ENCODE peak calls at places on chromosomes 16 and 17, in seven cellular contexts. M is astrocyte of the cerebellum, O is cardiac muscle cell, L is heart left ventricle, E is lower leg skin, Q is OCI-LY7, W is heart right ventricle. B is an unnamed sample.
A peak's percentile ranks its signal among the peaks of the same experiment; 100 is the strongest.

GRCh38 chr17:4135489-4135888 is 7.3 kb downstream of the ZZEF1 start:
- DNase-seq in M (no peak), O (no peak), L (no peak), E (no peak), Q (no peak), W (no peak), B (no peak)

GRCh38 chr16:86850675-86851074 is 272.3 kb downstream of the FOXL1 start:
- DNase-seq in M (no peak), O (no peak), L (no peak), E (no peak), Q (no peak), W (no peak), B (no peak)

GRCh38 chr17:79844869-79845600 is 5.8 kb upstream of the CBX4 start:
- DNase-seq in M (no peak), O (peak; percentile 73), L (peak; percentile 84), E (no peak), Q (peak; percentile 70), W (peak; percentile 71), B (no peak)

GRCh38 chr17:18176152-18176551 is 7.5 kb upstream of the ALKBH5 start:
- DNase-seq in M (no peak), O (no peak), L (no peak), E (peak; percentile 38), Q (peak; percentile 69), W (no peak), B (no peak)

GRCh38 chr16:3949287-3949686 is 68.8 kb upstream of the CREBBP start:
- DNase-seq in M (no peak), O (peak; percentile 68), L (no peak), E (no peak), Q (no peak), W (peak; percentile 50), B (no peak)

GRCh38 chr17:78597923-78598545 is 20.8 kb upstream of the DNAH17 start:
- DNase-seq in M (no peak), O (no peak), L (no peak), E (no peak), Q (no peak), W (no peak), B (no peak)

GRCh38 chr17:57595942-57596695 is 149.0 kb downstream of the CCDC182 start:
- DNase-seq in M (no peak), O (no peak), L (no peak), E (no peak), Q (no peak), W (no peak), B (no peak)

GRCh38 chr16:50781043-50781442 is 39.2 kb downstream of the CYLD start:
- DNase-seq in M (no peak), O (no peak), L (no peak), E (no peak), Q (no peak), W (no peak), B (no peak)

GRCh38 chr17:30130121-30130520 is 13.5 kb downstream of the NSRP1 start:
- DNase-seq in M (no peak), O (no peak), L (no peak), E (no peak), Q (no peak), W (no peak), B (no peak)

GRCh38 chr16:72409428-72409827 is 237.5 kb upstream of the PMFBP1 start:
- DNase-seq in M (no peak), O (no peak), L (no peak), E (no peak), Q (no peak), W (no peak), B (no peak)

GRCh38 chr16:21301168-21301894 is 23.2 kb upstream of the CRYM start:
- DNase-seq in M (no peak), O (peak; percentile 60), L (peak; percentile 74), E (peak; percentile 88), Q (peak; percentile 88), W (peak; percentile 61), B (no peak)

GRCh38 chr17:5921919-5922318 is 148.3 kb upstream of the WSCD1 start:
- DNase-seq in M (no peak), O (no peak), L (no peak), E (no peak), Q (no peak), W (no peak), B (peak; percentile 12)

GRCh38 chr17:16428098-16428882 is 12.9 kb downstream of the TRPV2 start:
- DNase-seq in M (no peak), O (peak; percentile 74), L (no peak), E (no peak), Q (peak; percentile 72), W (peak; percentile 47), B (no peak)

GRCh38 chr16:55853114-55853513 is 20.2 kb upstream of the CES1 start:
- DNase-seq in M (no peak), O (no peak), L (no peak), E (no peak), Q (no peak), W (no peak), B (no peak)

GRCh38 chr17:7382901-7383300 is 2.0 kb downstream of the TNK1 start:
- DNase-seq in M (no peak), O (no peak), L (no peak), E (no peak), Q (no peak), W (no peak), B (no peak)

GRCh38 chr17:7383371-7383741 is 2.5 kb downstream of the TNK1 start:
- DNase-seq in M (no peak), O (no peak), L (no peak), E (no peak), Q (no peak), W (no peak), B (no peak)

GRCh38 chr17:7383742-7384488 is 3.0 kb downstream of the TNK1 start:
- DNase-seq in M (no peak), O (peak; percentile 72), L (peak; percentile 76), E (no peak), Q (peak; percentile 72), W (peak; percentile 55), B (no peak)

GRCh38 chr17:7380855-7381683 is at the start of gene TNK1:
- DNase-seq in M (no peak), O (peak; percentile 36), L (peak; percentile 72), E (peak; percentile 48), Q (no peak), W (peak; percentile 57), B (no peak)

GRCh38 chr17:7384489-7385081 is 3.7 kb downstream of the TNK1 start:
- DNase-seq in M (no peak), O (no peak), L (no peak), E (no peak), Q (peak; percentile 14), W (no peak), B (no peak)
- H3K4me3 ChIP-seq in M (peak overlapping the region; percentile 42), O (peak overlapping the region; percentile 15), L (peak overlapping the region; percentile 47), E (no peak overlapping the region), Q (peak overlapping the region; percentile 64), W (peak overlapping the region; percentile 47), B (no peak overlapping the region)

GRCh38 chr16:49704586-49705155 is 151.2 kb downstream of the ZNF423 start:
- DNase-seq in M (no peak), O (no peak), L (peak; percentile 7), E (no peak), Q (peak; percentile 8), W (no peak), B (no peak)
- TF ChIP-seq CTCF in M (no peak), O (no peak), L (no peak), E (no peak), Q (peak; percentile 51), W (no peak), B (peak; percentile 27)

GRCh38 chr17:48510381-48510760 is 20.4 kb downstream of the HOXB1 start:
- DNase-seq in M (no peak), O (no peak), L (no peak), E (no peak), Q (no peak), W (no peak), B (no peak)

GRCh38 chr17:48513653-48514482 is 16.9 kb downstream of the HOXB1 start:
- DNase-seq in M (no peak), O (no peak), L (no peak), E (no peak), Q (no peak), W (no peak), B (no peak)

GRCh38 chr17:48514483-48514876 is 16.3 kb downstream of the HOXB1 start:
- DNase-seq in M (no peak), O (no peak), L (no peak), E (no peak), Q (no peak), W (no peak), B (no peak)

GRCh38 chr17:48510761-48511604 is 19.8 kb downstream of the HOXB1 start:
- DNase-seq in M (no peak), O (no peak), L (no peak), E (no peak), Q (no peak), W (no peak), B (no peak)

DNA sequence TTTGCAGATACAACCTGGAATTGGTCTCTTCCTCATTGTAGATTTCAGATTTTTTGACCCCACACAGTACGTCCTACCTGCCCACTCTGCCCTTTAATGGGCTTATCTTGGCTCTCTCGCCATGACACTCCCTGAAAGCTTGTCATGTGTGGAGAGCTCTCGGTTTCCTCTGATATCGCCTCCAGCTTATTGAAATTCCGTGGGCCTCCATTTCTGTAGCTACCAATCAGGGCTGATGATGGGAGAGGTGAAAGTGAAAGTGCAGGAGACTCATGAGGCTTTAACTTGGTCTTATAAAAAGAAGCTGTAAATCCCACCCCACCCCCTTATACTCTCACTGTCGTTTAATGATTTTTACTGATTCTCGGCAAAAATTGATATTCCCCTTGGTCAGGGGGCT is 17.7 kb downstream of the HOXB1 start:
- DNase-seq in M (no peak), O (peak; percentile 36), L (no peak), E (no peak), Q (no peak), W (no peak), B (no peak)
- H3K4me3 ChIP-seq in M (no peak overlapping the region), O (no peak overlapping the region), L (no peak overlapping the region), E (no peak overlapping the region), Q (no peak overlapping the region), W (no peak overlapping the region), B (no peak overlapping the region)

GRCh38 chr17:409848-410673 is 57.5 kb upstream of the RPH3AL start:
- DNase-seq in M (peak; percentile 97), O (peak; percentile 100), L (peak; percentile 100), E (peak; percentile 99), Q (peak; percentile 100), W (peak; percentile 100), B (peak; percentile 62)
- TF ChIP-seq CTCF in M (no peak), O (no peak), L (no peak), E (no peak), Q (no peak), W (no peak), B (no peak)

DNA sequence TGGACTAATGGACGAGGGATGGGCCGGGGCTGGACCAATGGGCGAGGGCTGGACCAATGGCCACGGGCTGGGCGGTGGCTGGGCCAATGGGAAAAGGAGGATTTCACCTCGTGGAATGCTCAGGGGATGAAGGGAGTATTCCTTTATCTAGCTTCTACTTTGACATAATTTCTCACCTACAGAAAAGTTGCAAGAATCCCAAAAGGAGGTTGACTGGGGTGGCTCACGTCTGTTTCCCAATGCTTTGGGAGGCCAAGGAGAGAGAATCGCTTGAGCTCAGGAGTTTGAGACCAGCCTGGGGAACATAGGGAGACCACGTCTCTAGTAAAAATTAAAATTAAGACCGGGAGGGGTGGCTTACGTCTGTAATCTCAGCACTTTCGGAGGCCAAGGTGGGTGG is 5.7 kb upstream of the FLYWCH1 start:
- DNase-seq in M (no peak), O (no peak), L (no peak), E (no peak), Q (no peak), W (no peak), B (no peak)
- H3K4me3 ChIP-seq in M (no peak overlapping the region), O (no peak overlapping the region), L (peak overlapping the region; percentile 14), E (no peak overlapping the region), Q (peak overlapping the region; percentile 52), W (no peak overlapping the region), B (no peak overlapping the region)

B was measured in epithelial cell of proximal tubule.